ENCODE peak calls at places on chromosomes 12 and 14, in six cellular contexts. One of them, this sample, is unnamed.
A peak's percentile ranks its signal among the peaks of the same experiment; 100 is the strongest.

GRCh38 chr12:71662861-71663560 is 637 bp downstream of the ZFC3H1 start:
- DNase-seq in endothelial cell: peak; percentile 52
- DNase-seq in activated CD8-positive, alpha-beta memory T cell treated with anti-CD3 and anti-CD28 coated beads for 4 hours: peak; percentile 45
- DNase-seq in choroid plexus epithelial cell: peak; percentile 60
- DNase-seq in GM04503: peak; percentile 18
- DNase-seq in pons: peak; percentile 42
- DNase-seq in this sample: peak; percentile 63

GRCh38 chr14:81235096-81235495 is 14.3 kb upstream of the GTF2A1 start:
- DNase-seq in pons: no peak
- DNase-seq in GM04503: no peak
- DNase-seq in choroid plexus epithelial cell: no peak
- DNase-seq in activated CD8-positive, alpha-beta memory T cell treated with anti-CD3 and anti-CD28 coated beads for 4 hours: no peak
- DNase-seq in endothelial cell: no peak
- DNase-seq in this sample: no peak

GRCh38 chr12:26383041-26383440 is 187.7 kb downstream of the SSPN start:
- DNase-seq in pons: no peak
- DNase-seq in choroid plexus epithelial cell: no peak
- DNase-seq in endothelial cell: no peak
- DNase-seq in activated CD8-positive, alpha-beta memory T cell treated with anti-CD3 and anti-CD28 coated beads for 4 hours: no peak
- DNase-seq in GM04503: no peak
- DNase-seq in this sample: no peak

GRCh38 chr14:104293851-104294627 is 155.7 kb downstream of the KIF26A start:
- DNase-seq in pons: no peak
- DNase-seq in choroid plexus epithelial cell: peak; percentile 9
- DNase-seq in activated CD8-positive, alpha-beta memory T cell treated with anti-CD3 and anti-CD28 coated beads for 4 hours: no peak
- DNase-seq in GM04503: no peak
- DNase-seq in endothelial cell: no peak
- DNase-seq in this sample: no peak

GRCh38 chr14:93938766-93939303 is 11.7 kb downstream of the FAM181A start:
- DNase-seq in endothelial cell: no peak
- DNase-seq in GM04503: no peak
- DNase-seq in pons: no peak
- DNase-seq in activated CD8-positive, alpha-beta memory T cell treated with anti-CD3 and anti-CD28 coated beads for 4 hours: no peak
- DNase-seq in choroid plexus epithelial cell: no peak
- DNase-seq in this sample: no peak

GRCh38 chr12:114501474-114501807 is 95.5 kb upstream of the TBX5 start:
- DNase-seq in endothelial cell: no peak
- DNase-seq in GM04503: no peak
- DNase-seq in activated CD8-positive, alpha-beta memory T cell treated with anti-CD3 and anti-CD28 coated beads for 4 hours: no peak
- DNase-seq in pons: no peak
- DNase-seq in choroid plexus epithelial cell: no peak
- DNase-seq in this sample: no peak

GRCh38 chr12:16350682-16351081 is 3.2 kb downstream of the MGST1 start:
- DNase-seq in GM04503: peak; percentile 41
- DNase-seq in choroid plexus epithelial cell: peak; percentile 98
- DNase-seq in endothelial cell: no peak
- DNase-seq in activated CD8-positive, alpha-beta memory T cell treated with anti-CD3 and anti-CD28 coated beads for 4 hours: no peak
- DNase-seq in pons: peak; percentile 54
- DNase-seq in this sample: peak; percentile 97

GRCh38 chr12:68971404-68971803 is 38.4 kb upstream of the CPM start:
- DNase-seq in pons: no peak
- DNase-seq in choroid plexus epithelial cell: peak; percentile 57
- DNase-seq in GM04503: peak; percentile 21
- DNase-seq in endothelial cell: no peak
- DNase-seq in activated CD8-positive, alpha-beta memory T cell treated with anti-CD3 and anti-CD28 coated beads for 4 hours: no peak
- DNase-seq in this sample: peak; percentile 77

GRCh38 chr12:18492372-18493025 is 231.2 kb downstream of the PIK3C2G start:
- DNase-seq in choroid plexus epithelial cell: peak; percentile 82
- DNase-seq in endothelial cell: no peak
- DNase-seq in activated CD8-positive, alpha-beta memory T cell treated with anti-CD3 and anti-CD28 coated beads for 4 hours: no peak
- DNase-seq in GM04503: no peak
- DNase-seq in pons: no peak
- DNase-seq in this sample: peak; percentile 20

GRCh38 chr14:106790189-106791036 is 1264.0 kb downstream of the TMEM121 start:
- DNase-seq in pons: no peak
- DNase-seq in activated CD8-positive, alpha-beta memory T cell treated with anti-CD3 and anti-CD28 coated beads for 4 hours: peak; percentile 51
- DNase-seq in GM04503: no peak
- DNase-seq in endothelial cell: no peak
- DNase-seq in choroid plexus epithelial cell: peak; percentile 0
- DNase-seq in this sample: no peak

GRCh38 chr12:99253068-99253467 is 394.5 kb upstream of the GARIN6 start:
- DNase-seq in endothelial cell: no peak
- DNase-seq in choroid plexus epithelial cell: no peak
- DNase-seq in activated CD8-positive, alpha-beta memory T cell treated with anti-CD3 and anti-CD28 coated beads for 4 hours: no peak
- DNase-seq in GM04503: no peak
- DNase-seq in pons: no peak
- DNase-seq in this sample: no peak

This sample was measured in astrocyte.